ENCODE peak calls at places on chromosomes 2 and 18, in eight cellular contexts. O is coronary artery, V is esophagus muscularis mucosa, U is lower leg skin, R is foreskin fibroblast, F is GM23338, D is cardiac fibroblast, A is astrocyte of the spinal cord. N is an unnamed sample.

GRCh38 chr2:239296020-239296932 is 104.5 kb downstream of the HDAC4 start:
- DNase-seq in O (no peak), D (no peak), F (no peak), U (no peak), R (no peak), A (no peak), V (no peak), N (no peak)

GRCh38 chr2:41853427-41854191 is 194.2 kb upstream of the PKDCC start:
- DNase-seq in U (peak; percentile 50), D (peak; percentile 74), V (no peak), A (peak; percentile 58), F (peak; percentile 93), O (no peak), R (peak; percentile 72), N (no peak)

GRCh38 chr2:121191191-121192170 is 93.5 kb downstream of the TFCP2L1 start:
- DNase-seq in D (no peak), A (no peak), R (no peak), V (no peak), F (no peak), O (no peak), U (no peak), N (no peak)

GRCh38 chr2:210302326-210302725 is 12.6 kb downstream of the MYL1 start:
- DNase-seq in D (no peak), A (peak; percentile 79), V (no peak), R (no peak), U (no peak), F (no peak), O (no peak), N (no peak)

GRCh38 chr2:47112665-47113435 is 42.3 kb downstream of the STPG4 start:
- DNase-seq in V (no peak), U (no peak), F (no peak), R (no peak), O (no peak), A (no peak), D (no peak), N (no peak)

GRCh38 chr2:16084274-16084673 is 143.9 kb downstream of the MYCN start:
- DNase-seq in O (no peak), F (no peak), R (no peak), A (no peak), D (no peak), V (no peak), U (no peak), N (no peak)

GRCh38 chr2:24512836-24513235 is 21.8 kb downstream of the NCOA1 start:
- DNase-seq in O (no peak), F (no peak), V (no peak), R (peak; percentile 37), U (no peak), A (no peak), D (peak; percentile 22), N (no peak)

GRCh38 chr2:188291142-188291616 is 495 bp upstream of the GULP1 start:
- DNase-seq in A (peak; percentile 50), U (no peak), R (peak; percentile 60), D (peak; percentile 26), V (no peak), O (no peak), F (no peak), N (no peak)

GRCh38 chr2:3523551-3524041 is 4.3 kb upstream of the ADI1 start:
- DNase-seq in A (peak; percentile 24), F (no peak), V (no peak), U (no peak), R (peak; percentile 62), D (peak; percentile 46), O (peak; percentile 26), N (no peak)

GRCh38 chr2:73334045-73334444 is 40.7 kb upstream of the EGR4 start:
- DNase-seq in O (no peak), A (no peak), V (no peak), R (no peak), F (no peak), U (no peak), D (no peak), N (no peak)

GRCh38 chr2:73083886-73084792 is 12.6 kb upstream of the SFXN5 start:
- DNase-seq in D (no peak), V (no peak), R (no peak), O (no peak), U (no peak), A (no peak), F (no peak), N (no peak)

GRCh38 chr2:54067851-54068375 is 47.5 kb upstream of the ACYP2 start:
- DNase-seq in A (no peak), D (no peak), U (no peak), O (no peak), F (no peak), R (peak; percentile 54), V (no peak), N (no peak)

GRCh38 chr2:40448476-40449079 is 3.3 kb downstream of the SLC8A1 start:
- DNase-seq in U (no peak), D (peak; percentile 50), V (no peak), F (peak; percentile 77), R (peak; percentile 71), O (no peak), A (no peak), N (no peak)
- TF ChIP-seq CTCF in U (no peak), D (peak; percentile 58), V (peak; percentile 40), F (peak; percentile 85), R (peak; percentile 67), O (no peak), A (peak; percentile 74), N (peak; percentile 70)

GRCh38 chr2:232504438-232504837 is 15.8 kb upstream of the PRSS56 start:
- DNase-seq in V (no peak), A (no peak), R (no peak), D (no peak), U (no peak), O (no peak), F (peak; percentile 62), N (no peak)

GRCh38 chr2:232502901-232503791 is 15.5 kb upstream of the ECEL1 start:
- DNase-seq in D (peak; percentile 47), O (no peak), R (peak; percentile 54), F (peak; percentile 65), A (peak; percentile 10), U (no peak), V (no peak), N (no peak)

GRCh38 chr2:232501794-232502499 is 14.3 kb upstream of the ECEL1 start:
- DNase-seq in O (no peak), F (no peak), R (no peak), U (no peak), V (no peak), A (no peak), D (no peak), N (no peak)

GRCh38 chr2:232502513-232502900 is 14.9 kb upstream of the ECEL1 start:
- DNase-seq in D (no peak), R (no peak), A (no peak), U (no peak), O (no peak), F (peak; percentile 46), V (no peak), N (no peak)

DNA sequence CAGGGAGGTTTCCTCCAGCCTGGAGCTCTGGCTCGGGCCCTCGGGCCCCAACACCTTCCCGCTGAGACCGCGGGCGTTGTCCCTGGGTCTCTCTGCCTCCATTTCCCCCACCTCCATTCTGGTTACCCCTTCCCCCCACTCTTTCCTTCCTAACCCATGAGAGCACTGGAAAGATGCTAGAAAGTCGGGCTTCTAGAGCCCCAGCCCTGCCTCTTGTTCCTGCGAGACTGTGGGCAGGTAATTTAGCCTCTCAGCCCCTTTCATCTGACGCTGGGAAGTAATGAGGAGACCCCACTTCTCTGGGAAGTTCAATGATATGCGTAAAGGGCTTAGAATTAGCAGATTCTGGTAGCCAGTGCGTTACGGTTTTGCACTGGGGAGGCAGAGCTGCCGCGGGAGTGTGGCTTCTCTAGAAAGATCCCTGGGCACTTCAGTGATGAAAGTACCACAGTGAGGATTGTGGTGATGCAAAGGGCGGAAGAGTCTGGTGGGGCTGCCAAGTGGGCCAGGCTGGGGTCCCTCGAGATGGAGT is 16.2 kb upstream of the ECEL1 start:
- DNase-seq in U (no peak), F (no peak), O (no peak), R (no peak), D (no peak), A (no peak), V (no peak), N (no peak)
- H3K4me3 ChIP-seq in U (no peak overlapping the region), F (peak overlapping the region; percentile 72), O (peak overlapping the region; percentile 78), R (no peak overlapping the region), D (no peak overlapping the region), A (no peak overlapping the region), V (peak overlapping the region; percentile 65), N (no peak overlapping the region)

GRCh38 chr18:21187886-21188285 is 54.1 kb upstream of the GREB1L start:
- DNase-seq in A (no peak), D (no peak), R (no peak), O (no peak), U (no peak), F (no peak), V (no peak), N (no peak)
- TF ChIP-seq CTCF in A (no peak), D (no peak), R (no peak), O (no peak), U (no peak), F (no peak), V (no peak), N (no peak)

GRCh38 chr18:67363694-67364093 is 152.8 kb downstream of the DSEL start:
- DNase-seq in A (no peak), U (no peak), R (no peak), V (no peak), F (no peak), D (no peak), O (no peak), N (no peak)

GRCh38 chr18:67362906-67363305 is 153.6 kb downstream of the DSEL start:
- DNase-seq in O (no peak), U (no peak), V (no peak), A (no peak), R (no peak), F (no peak), D (no peak), N (no peak)

GRCh38 chr18:67367540-67367939 is 149.0 kb downstream of the DSEL start:
- DNase-seq in V (no peak), U (no peak), R (no peak), D (no peak), A (no peak), F (no peak), O (no peak), N (no peak)
- H3K4me3 ChIP-seq in V (no peak overlapping the region), U (no peak overlapping the region), R (no peak overlapping the region), D (no peak overlapping the region), A (no peak overlapping the region), F (no peak overlapping the region), O (no peak overlapping the region), N (no peak overlapping the region)

DNA sequence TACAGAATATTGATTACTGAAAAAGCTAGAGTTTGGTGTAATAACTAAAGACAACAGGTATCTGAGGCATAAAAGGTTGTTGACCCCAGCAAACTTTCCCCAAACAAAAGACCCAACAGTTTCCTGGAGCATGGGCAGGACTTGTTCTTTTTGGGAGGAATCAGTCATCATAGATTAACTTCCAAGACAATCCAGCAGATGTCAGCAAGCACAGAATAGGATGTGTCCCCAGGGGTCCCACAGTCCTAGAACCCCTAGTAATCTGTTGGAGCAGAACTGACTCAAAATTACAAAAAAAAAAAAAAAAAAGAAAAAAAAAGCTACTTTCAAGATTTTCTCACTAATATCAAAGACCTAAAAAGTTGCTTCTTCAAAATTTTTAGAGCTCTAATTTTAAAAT is 564.7 kb upstream of the SLC39A10 start:
- DNase-seq in F (peak; percentile 74), U (no peak), V (no peak), D (no peak), A (no peak), R (no peak), O (no peak), N (no peak)
- TF ChIP-seq CTCF in F (peak; percentile 59), U (no peak), V (no peak), D (no peak), A (no peak), R (no peak), O (no peak), N (no peak)

GRCh38 chr2:201120500-201120899 is 4.5 kb downstream of the CFLAR start:
- DNase-seq in U (no peak), O (no peak), D (peak; percentile 33), R (no peak), F (no peak), V (no peak), A (no peak), N (no peak)
- H3K4me3 ChIP-seq in U (no peak overlapping the region), O (peak overlapping the region; percentile 62), D (peak overlapping the region; percentile 79), R (no peak overlapping the region), F (no peak overlapping the region), V (peak overlapping the region; percentile 91), A (no peak overlapping the region), N (no peak overlapping the region)